ENCODE peak calls at places on chromosomes 4 and X, in four cellular contexts. D, K, F and I are unnamed samples.

GRCh38 chrX:100980608-100981497 is 11.3 kb downstream of the ARL13A start:
- DNase-seq in D (no peak), K (no peak), F (peak; percentile 39), I (no peak)

GRCh38 chr4:119207051-119207450 is 5.5 kb upstream of the USP53 start:
- DNase-seq in D (no peak), K (no peak), F (no peak), I (no peak)

GRCh38 chr4:146439999-146440398 is 81.7 kb downstream of the SLC10A7 start:
- DNase-seq in D (no peak), K (no peak), F (no peak), I (no peak)

GRCh38 chrX:132732236-132732635 is 226.2 kb downstream of the HS6ST2 start:
- DNase-seq in D (no peak), K (no peak), F (no peak), I (no peak)

GRCh38 chrX:68650491-68650890 is 3.0 kb downstream of the STARD8 start:
- DNase-seq in D (no peak), K (no peak), F (no peak), I (no peak)

GRCh38 chr4:15489551-15489950 is 19.9 kb downstream of the CC2D2A start:
- DNase-seq in D (no peak), K (no peak), F (no peak), I (no peak)

GRCh38 chr4:181078236-181078635 is 1165.0 kb upstream of the TENM3 start:
- DNase-seq in D (no peak), K (no peak), F (no peak), I (no peak)

GRCh38 chr4:161767116-161767515 is 396.7 kb downstream of the FSTL5 start:
- DNase-seq in D (no peak), K (no peak), F (no peak), I (no peak)

GRCh38 chrX:118211891-118212816 is 95.5 kb upstream of the KLHL13 start:
- DNase-seq in D (no peak), K (no peak), F (no peak), I (no peak)

GRCh38 chr4:47698837-47699236 is 139.0 kb downstream of the CORIN start:
- DNase-seq in D (no peak), K (no peak), F (peak; percentile 47), I (no peak)

GRCh38 chr4:107669068-107669467 is 51.0 kb downstream of the PAPSS1 start:
- DNase-seq in D (no peak), K (no peak), F (peak; percentile 3), I (no peak)

GRCh38 chr4:107666134-107666533 is 53.9 kb downstream of the PAPSS1 start:
- DNase-seq in D (no peak), K (no peak), F (peak; percentile 10), I (no peak)

DNA sequence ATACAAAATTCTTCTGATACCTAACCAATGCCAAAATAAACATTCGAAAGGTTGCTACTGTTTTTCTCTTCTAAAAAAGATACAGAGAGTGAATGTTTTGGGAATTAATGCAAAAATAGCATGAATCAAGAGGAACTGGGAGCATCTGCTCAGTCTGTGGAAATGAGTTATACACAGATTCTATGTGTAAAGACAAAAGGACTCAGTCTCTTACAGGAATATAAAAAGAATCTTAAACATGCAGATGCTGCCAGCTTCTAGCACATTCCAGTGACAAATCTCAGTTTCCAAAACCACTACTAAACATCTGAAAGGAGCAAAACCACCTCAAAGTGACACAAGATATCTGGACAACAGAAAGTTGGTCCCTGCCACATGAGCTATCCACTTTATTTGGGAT is 55.0 kb downstream of the PAPSS1 start:
- DNase-seq in D (no peak), K (no peak), F (no peak), I (no peak)
- TF ChIP-seq ATF2 in D (no peak), K (no peak), F (no peak), I (no peak)

DNA sequence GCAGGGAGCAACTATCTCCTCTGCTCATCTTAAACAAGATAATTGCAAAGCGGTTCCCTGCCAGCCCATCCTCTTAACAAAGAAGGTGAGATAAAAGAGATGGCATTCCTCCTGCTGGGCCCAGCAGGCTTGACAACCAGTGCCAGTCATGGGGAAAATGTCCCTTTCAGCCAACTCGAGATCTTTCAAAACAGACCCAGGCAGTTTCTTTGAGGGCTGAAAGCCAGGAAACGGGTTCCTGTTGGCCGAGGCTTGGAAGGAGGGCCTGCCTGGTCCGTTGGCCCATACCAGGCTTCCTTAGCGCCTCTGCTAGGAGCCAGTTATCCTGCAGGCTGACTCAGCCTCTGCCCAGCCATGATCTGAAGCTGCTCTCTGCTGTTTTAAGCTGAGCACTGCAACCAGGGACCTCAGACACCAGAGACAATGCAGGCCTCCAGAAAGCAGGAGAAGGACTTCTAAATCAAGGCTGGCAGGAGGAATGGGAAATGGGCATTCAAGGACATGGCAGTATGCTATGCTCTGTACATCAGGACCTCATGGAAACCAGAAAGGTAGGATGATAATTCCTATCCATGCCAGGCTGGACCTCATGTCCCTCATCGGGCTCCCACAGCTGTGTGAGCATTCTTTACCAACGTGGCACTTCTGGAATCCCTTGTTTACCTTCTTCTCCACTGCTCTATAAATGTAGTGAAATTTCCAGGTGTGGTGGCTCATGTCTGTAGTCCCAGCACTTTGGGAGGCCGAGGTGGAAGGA is 42.4 kb upstream of the SLC2A9 start:
- DNase-seq in D (no peak), K (no peak), F (peak; percentile 67), I (peak; percentile 48)
- TF ChIP-seq CREM in D (peak; percentile 8), K (no peak), F (no peak), I (no peak)

GRCh38 chr4:83860200-83860599 is 324.3 kb downstream of the GPAT3 start:
- DNase-seq in D (no peak), K (no peak), F (no peak), I (no peak)
- TF ChIP-seq ESRRA in D (no peak), K (no peak), F (no peak), I (no peak)

GRCh38 chrX:17535229-17535628 is 160.2 kb downstream of the NHS start:
- DNase-seq in D (peak; percentile 35), K (no peak), F (peak; percentile 18), I (peak; percentile 63)
- TF ChIP-seq ATF2 in D (no peak), K (no peak), F (no peak), I (no peak)

GRCh38 chrX:39508300-39508692 is 589.5 kb downstream of the BCOR start:
- DNase-seq in D (no peak), K (no peak), F (no peak), I (no peak)
- TF ChIP-seq CREM in D (no peak), K (no peak), F (no peak), I (no peak)

GRCh38 chr4:88569944-88570455 is 22.3 kb upstream of the HERC3 start:
- DNase-seq in D (no peak), K (no peak), F (no peak), I (no peak)
- TF ChIP-seq ESRRA in D (no peak), K (no peak), F (no peak), I (no peak)

GRCh38 chr4:7904108-7904516 is 35.5 kb downstream of the AFAP1 start:
- DNase-seq in D (no peak), K (no peak), F (no peak), I (no peak)
- TF ChIP-seq ATF2 in D (no peak), K (no peak), F (no peak), I (no peak)

DNA sequence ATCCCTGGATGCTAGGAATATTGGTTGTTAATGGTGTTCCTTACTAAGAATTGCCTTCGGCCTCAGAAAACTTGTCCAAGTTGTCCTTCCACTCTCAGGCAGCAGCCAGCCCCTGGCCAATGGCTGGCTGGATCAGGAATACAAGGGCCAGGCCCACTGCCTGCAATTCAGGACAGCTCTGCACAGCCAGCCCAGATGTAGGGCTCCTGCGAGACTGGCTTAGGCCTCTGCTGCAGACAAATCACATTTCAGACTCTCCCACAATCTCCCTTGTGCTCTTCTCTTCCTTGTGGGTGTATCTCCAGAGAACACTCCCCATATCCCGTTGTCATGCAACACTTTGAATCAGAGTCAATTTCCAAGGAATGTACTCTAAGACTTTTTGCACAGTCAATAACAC is 747.6 kb upstream of the FTHL17 start:
- DNase-seq in D (no peak), K (no peak), F (no peak), I (no peak)
- TF ChIP-seq CREM in D (no peak), K (no peak), F (no peak), I (no peak)

GRCh38 chrX:20686256-20686655 is 419.5 kb upstream of the RPS6KA3 start:
- DNase-seq in D (no peak), K (no peak), F (no peak), I (no peak)

GRCh38 chrX:20681691-20682090 is 415.0 kb upstream of the RPS6KA3 start:
- DNase-seq in D (no peak), K (no peak), F (no peak), I (no peak)

GRCh38 chrX:20685652-20686051 is 418.9 kb upstream of the RPS6KA3 start:
- DNase-seq in D (no peak), K (no peak), F (no peak), I (no peak)

GRCh38 chrX:20680998-20681397 is 414.3 kb upstream of the RPS6KA3 start:
- DNase-seq in D (no peak), K (no peak), F (no peak), I (no peak)
- TF ChIP-seq ESRRA in D (no peak), K (no peak), F (no peak), I (no peak)

GRCh38 chrX:1463581-1464281 is 11.0 kb upstream of the ASMTL start:
- DNase-seq in D (no peak), K (no peak), F (no peak), I (no peak)

GRCh38 chrX:1466232-1466661 is 13.5 kb upstream of the ASMTL start:
- DNase-seq in D (no peak), K (no peak), F (no peak), I (no peak)

GRCh38 chrX:1466971-1467561 is 14.4 kb upstream of the ASMTL start:
- DNase-seq in D (no peak), K (no peak), F (no peak), I (no peak)

GRCh38 chrX:1464282-1465131 is 11.8 kb upstream of the ASMTL start:
- DNase-seq in D (no peak), K (no peak), F (no peak), I (no peak)

GRCh38 chrX:1465261-1466231 is 12.8 kb upstream of the ASMTL start:
- DNase-seq in D (no peak), K (no peak), F (no peak), I (no peak)
- TF ChIP-seq ATF2 in D (no peak), K (no peak), F (no peak), I (no peak)